ENCODE peak calls at places on chromosomes 11 and 22, in five cellular contexts. Y is IMR-90, A is OCI-LY7, W is GM12878, V is GM23248. X is an unnamed sample.

GRCh38 chr11:11416502-11416901 is 63.5 kb upstream of the CSNK2A3 start:
- DNase-seq in Y (peak; percentile 45), A (no peak), W (no peak), V (peak; percentile 31), X (peak; percentile 68)

GRCh38 chr11:68423481-68423880 is 37.1 kb upstream of the PPP6R3 start:
- DNase-seq in Y (no peak), A (no peak), W (no peak), V (no peak), X (no peak)

GRCh38 chr11:17208257-17208999 is 642 bp upstream of the PIK3C2A start:
- DNase-seq in Y (peak; percentile 59), A (peak; percentile 83), W (no peak), V (peak; percentile 78), X (peak; percentile 66)

GRCh38 chr11:13310443-13310842 is 32.9 kb downstream of the BMAL1 start:
- DNase-seq in Y (no peak), A (no peak), W (no peak), V (no peak), X (no peak)

GRCh38 chr11:132312616-132313210 is 942.3 kb downstream of the NTM start:
- DNase-seq in Y (peak; percentile 46), A (peak; percentile 5), W (no peak), V (peak; percentile 59), X (no peak)

GRCh38 chr11:101442171-101442570 is 141.6 kb downstream of the TRPC6 start:
- DNase-seq in Y (peak; percentile 81), A (no peak), W (no peak), V (peak; percentile 90), X (peak; percentile 51)

GRCh38 chr11:133403900-133404299 is 128.4 kb downstream of the OPCML start:
- DNase-seq in Y (no peak), A (peak; percentile 13), W (no peak), V (no peak), X (no peak)

GRCh38 chr11:80182906-80183305 is 742.1 kb upstream of the TENM4 start:
- DNase-seq in Y (no peak), A (no peak), W (no peak), V (no peak), X (no peak)

GRCh38 chr22:37431366-37431765 is 4.1 kb upstream of the ELFN2 start:
- DNase-seq in Y (peak; percentile 12), A (no peak), W (no peak), V (peak; percentile 17), X (peak; percentile 55)

GRCh38 chr11:61338783-61339489 is 5.9 kb downstream of the TKFC start:
- DNase-seq in Y (no peak), A (no peak), W (no peak), V (no peak), X (no peak)

GRCh38 chr22:33873186-33873585 is 47.1 kb downstream of the LARGE1 start:
- DNase-seq in Y (no peak), A (no peak), W (no peak), V (peak; percentile 57), X (no peak)

GRCh38 chr22:44182591-44183588 is 2.2 kb downstream of the PARVG start:
- DNase-seq in Y (no peak), A (peak; percentile 24), W (no peak), V (no peak), X (no peak)

GRCh38 chr22:44316393-44317162 is 3.8 kb upstream of the SHISAL1 start:
- DNase-seq in Y (no peak), A (no peak), W (no peak), V (no peak), X (no peak)

GRCh38 chr22:35435201-35435712 is 35.3 kb downstream of the MCM5 start:
- DNase-seq in Y (no peak), A (no peak), W (no peak), V (peak; percentile 18), X (no peak)

GRCh38 chr11:122656631-122657101 is 1.1 kb downstream of the UBASH3B start:
- DNase-seq in Y (peak; percentile 56), A (peak; percentile 68), W (no peak), V (peak; percentile 49), X (peak; percentile 52)

GRCh38 chr22:42881982-42882656 is 25.0 kb upstream of the ARFGAP3 start:
- DNase-seq in Y (no peak), A (peak; percentile 59), W (no peak), V (no peak), X (no peak)

GRCh38 chr22:35399114-35399677 is 744 bp upstream of the MCM5 start:
- DNase-seq in Y (no peak), A (peak; percentile 47), W (no peak), V (peak; percentile 31), X (no peak)

GRCh38 chr11:64790205-64791095 is 12.1 kb upstream of the SF1 start:
- DNase-seq in Y (no peak), A (no peak), W (no peak), V (no peak), X (no peak)

GRCh38 chr22:46000081-46001027 is 23.4 kb upstream of the WNT7B start:
- DNase-seq in Y (no peak), A (no peak), W (no peak), V (no peak), X (no peak)

GRCh38 chr11:96337541-96338530 is 5.2 kb downstream of the MAML2 start:
- DNase-seq in Y (peak; percentile 60), A (no peak), W (no peak), V (peak; percentile 73), X (no peak)

GRCh38 chr11:561148-562003 is 606 bp downstream of the RASSF7 start:
- DNase-seq in Y (no peak), A (no peak), W (no peak), V (peak; percentile 53), X (peak; percentile 66)

GRCh38 chr22:47371263-47372090 is 609.0 kb downstream of the TBC1D22A start:
- DNase-seq in Y (no peak), A (no peak), W (no peak), V (no peak), X (no peak)

GRCh38 chr11:8809185-8809584 is 101.8 kb upstream of the AKIP1 start:
- DNase-seq in Y (no peak), A (no peak), W (no peak), V (peak; percentile 30), X (no peak)

GRCh38 chr22:46370584-46371373 is 35.3 kb downstream of the TRMU start:
- DNase-seq in Y (no peak), A (no peak), W (no peak), V (no peak), X (no peak)

GRCh38 chr11:105219269-105219668 is 79.7 kb upstream of the CARD18 start:
- DNase-seq in Y (no peak), A (no peak), W (no peak), V (no peak), X (peak; percentile 18)

DNA sequence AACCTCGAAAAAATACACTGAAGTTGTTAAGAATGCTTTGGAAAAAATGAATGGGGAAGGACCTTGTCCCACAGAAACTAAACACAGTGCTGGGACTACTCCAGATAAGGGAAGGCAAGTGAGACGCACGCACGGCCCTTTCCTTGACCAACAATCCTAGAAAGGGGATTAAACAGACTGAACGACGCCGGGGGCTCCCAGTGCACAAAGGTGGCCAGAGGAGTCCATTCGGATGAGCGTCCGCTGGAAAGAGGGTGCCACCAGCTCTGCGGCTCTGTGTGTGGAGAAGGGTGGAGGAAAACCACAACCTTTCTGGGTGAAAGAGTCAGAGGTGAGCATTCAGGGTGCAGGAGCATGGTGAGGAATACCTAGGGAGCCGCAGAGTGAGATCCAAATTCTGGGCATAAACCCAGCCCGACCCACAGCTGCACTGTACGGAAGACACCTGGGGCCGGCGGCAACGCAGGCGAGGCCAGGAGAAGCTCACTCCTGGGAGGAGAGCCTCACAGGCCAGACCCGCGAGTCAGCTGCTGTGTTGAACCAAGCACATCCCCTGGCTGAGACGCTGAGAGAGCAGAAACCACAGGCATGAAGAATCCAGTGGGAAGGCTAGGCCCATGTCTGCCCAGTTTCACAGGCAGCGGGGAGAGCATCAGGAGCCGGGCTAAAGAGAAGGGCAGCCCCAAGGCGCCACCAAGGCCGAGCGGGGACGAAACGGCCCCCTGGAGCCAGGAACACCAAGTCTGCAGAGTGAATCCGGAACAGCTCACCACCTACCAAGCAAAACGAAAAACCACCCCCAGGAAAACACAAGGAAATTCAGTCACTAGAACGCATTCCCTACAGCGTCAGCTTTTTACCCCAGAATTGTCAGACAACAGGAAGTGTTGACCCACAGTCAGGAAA is 177.1 kb downstream of the BRD1 start:
- DNase-seq in Y (no peak), A (no peak), W (no peak), V (no peak), X (no peak)
- H2AFZ ChIP-seq in Y (no peak overlapping the region), A (no peak overlapping the region), W (no peak overlapping the region), V (no peak overlapping the region), X (no peak overlapping the region)

GRCh38 chr11:75478690-75479597 is 45.9 kb upstream of the KLHL35 start:
- DNase-seq in Y (no peak), A (no peak), W (no peak), V (no peak), X (no peak)
- H3K4me2 ChIP-seq in Y (no peak overlapping the region), A (no peak overlapping the region), W (no peak overlapping the region), V (no peak overlapping the region), X (no peak overlapping the region)

DNA sequence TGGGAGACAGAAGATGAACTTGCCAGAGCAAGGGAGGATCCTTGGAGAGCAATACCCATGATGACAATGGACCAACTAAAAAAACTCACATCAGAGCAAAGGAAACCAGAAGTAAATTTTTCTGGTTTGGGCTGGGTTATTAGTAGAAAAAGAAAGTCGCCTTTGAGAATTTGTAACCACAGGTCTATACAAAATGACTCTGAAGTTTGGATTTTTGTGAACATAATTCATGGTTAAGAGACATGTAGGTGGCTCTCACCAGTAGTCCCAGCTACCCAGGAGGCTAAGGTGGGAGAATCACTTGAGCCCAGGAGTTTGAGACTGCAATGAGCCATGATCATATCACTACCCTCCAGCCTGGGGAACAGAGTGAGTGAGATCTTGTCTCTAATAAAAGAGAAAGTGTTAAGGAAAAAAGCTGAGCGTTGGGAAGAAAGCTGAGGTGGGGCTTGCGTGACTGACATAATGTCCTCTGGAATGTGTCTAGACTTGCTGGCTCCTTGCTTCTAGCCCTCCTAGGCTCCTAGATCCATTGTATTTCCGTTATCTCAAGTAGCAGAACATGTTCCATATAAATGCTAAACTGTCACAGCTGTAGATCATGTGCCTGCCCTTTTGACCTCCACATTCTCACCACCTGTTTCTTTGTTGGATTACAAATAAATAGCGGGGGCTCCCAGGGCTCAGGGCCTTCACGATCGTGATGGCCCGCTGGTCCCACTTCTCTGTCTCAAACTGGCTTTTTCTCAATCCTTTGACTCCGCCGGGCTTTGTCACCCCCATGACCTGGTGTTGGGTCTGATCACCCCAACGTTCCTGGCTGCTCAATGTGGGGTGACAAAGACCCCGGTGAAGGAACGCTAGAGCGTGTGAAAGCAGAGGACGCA is 56.2 kb upstream of the SC5D start:
- DNase-seq in Y (no peak), A (no peak), W (peak; percentile 74), V (peak; percentile 62), X (no peak)
- H2AFZ ChIP-seq in Y (no peak overlapping the region), A (peak overlapping the region; percentile 98), W (peak overlapping the region; percentile 51), V (no peak overlapping the region), X (no peak overlapping the region)

DNA sequence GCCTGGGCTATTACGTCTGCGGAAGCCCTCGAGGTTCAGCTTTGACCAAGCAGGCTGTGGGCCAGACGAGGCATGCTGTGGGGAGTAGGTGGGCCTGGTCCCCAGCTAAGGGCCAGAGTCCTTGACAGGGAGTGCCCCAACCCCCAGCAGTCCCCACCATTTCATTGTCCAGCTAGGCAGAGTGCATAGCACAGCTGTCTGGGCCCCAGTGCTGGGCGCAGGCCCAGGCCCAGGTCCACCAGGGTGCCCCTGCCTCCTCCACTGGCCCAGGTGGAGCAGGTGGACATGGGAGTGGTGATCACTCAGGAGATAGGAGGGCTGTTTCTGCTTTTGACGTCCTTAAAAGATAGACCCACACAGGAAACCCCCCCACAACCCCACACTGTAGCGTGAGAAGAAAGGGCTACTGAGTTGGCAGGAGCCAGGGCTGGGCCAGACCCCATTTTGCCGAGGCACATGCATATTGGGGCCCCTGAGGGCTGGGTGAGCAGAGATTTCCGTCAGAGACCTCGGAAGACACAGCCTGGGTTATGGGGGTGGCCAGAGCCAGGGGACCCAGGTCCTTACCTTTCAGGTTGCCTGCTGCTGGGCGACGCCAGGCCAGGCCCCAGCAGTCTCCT is 11.7 kb upstream of the SUSD2 start:
- DNase-seq in Y (no peak), A (no peak), W (no peak), V (no peak), X (no peak)
- H3K4me2 ChIP-seq in Y (no peak overlapping the region), A (no peak overlapping the region), W (no peak overlapping the region), V (no peak overlapping the region), X (no peak overlapping the region)

X was measured in PC-3.